ENCODE peak calls at places on chromosomes 11 and 22, in seven cellular contexts. Z, L, O, R, H, F and J are unnamed samples. For H3K9me3, the result is how much of the 10 kb centered on the place peaks cover.

GRCh38 chr11:121648306-121648705 is 195.5 kb upstream of the SORL1-AS1 start:
- DNase-seq in R (no peak), O (no peak), F (no peak), H (no peak), Z (no peak), L (no peak), J (no peak)

GRCh38 chr22:17836977-17837742 is 62.9 kb upstream of the BID start:
- DNase-seq in L (peak), F (no peak), R (no peak), Z (no peak), H (peak), O (no peak), J (peak)

GRCh38 chr11:117809236-117810055 is 12.4 kb upstream of the DSCAML1 start:
- DNase-seq in L (peak), H (peak), Z (no peak), F (peak), R (peak), O (peak), J (peak)

GRCh38 chr11:105538531-105538930 is 71.3 kb upstream of the GRIA4 start:
- DNase-seq in O (no peak), H (no peak), F (no peak), Z (peak), R (no peak), L (no peak), J (no peak)

GRCh38 chr11:110991621-110992355 is 253.7 kb upstream of the POU2AF2 start:
- DNase-seq in O (no peak), R (peak), F (no peak), L (no peak), H (peak), Z (peak), J (no peak)

GRCh38 chr11:15180212-15180814 is 65.6 kb downstream of the INSC start:
- DNase-seq in O (no peak), F (no peak), H (peak), R (no peak), Z (no peak), L (no peak), J (no peak)

GRCh38 chr22:21652547-21653545 is 10.7 kb downstream of the SDF2L1 start:
- DNase-seq in H (no peak), F (no peak), R (no peak), O (no peak), Z (no peak), L (no peak), J (no peak)

GRCh38 chr11:11949482-11949881 is 58.9 kb downstream of the DKK3 start:
- DNase-seq in F (no peak), O (no peak), H (no peak), Z (no peak), L (no peak), R (no peak), J (no peak)

GRCh38 chr11:16809901-16810668 is 71.6 kb downstream of the C11orf58 start:
- DNase-seq in Z (peak), O (peak), R (no peak), H (peak), F (no peak), L (no peak), J (peak)

GRCh38 chr11:43923327-43924111 is 18.9 kb upstream of the C11orf96 start:
- DNase-seq in R (peak), H (peak), O (peak), Z (peak), F (peak), L (no peak), J (peak)

GRCh38 chr22:36445158-36445668 is 36.2 kb downstream of the TXN2 start:
- DNase-seq in Z (peak), L (no peak), O (no peak), R (no peak), H (peak), F (no peak), J (no peak)

GRCh38 chr11:13101836-13102574 is 92.9 kb downstream of the RASSF10 start:
- DNase-seq in Z (no peak), F (no peak), H (no peak), L (no peak), R (no peak), O (no peak), J (no peak)

GRCh38 chr22:22181515-22181959 is 63.0 kb upstream of the VPREB1 start:
- DNase-seq in R (no peak), F (peak), L (no peak), O (no peak), H (no peak), Z (no peak), J (no peak)

GRCh38 chr11:112122206-112122605 is 35.5 kb downstream of the SDHD start:
- DNase-seq in F (no peak), L (no peak), O (no peak), Z (no peak), H (no peak), R (no peak), J (no peak)

GRCh38 chr11:66338276-66339162 is 2.3 kb upstream of the RIN1 start:
- DNase-seq in Z (no peak), L (no peak), F (no peak), H (no peak), O (no peak), R (no peak), J (peak)

GRCh38 chr22:35552846-35553245 is 12.2 kb downstream of the RASD2 start:
- DNase-seq in R (no peak), Z (no peak), L (no peak), F (no peak), H (no peak), O (no peak), J (no peak)

GRCh38 chr11:81888391-81888790 is 845.3 kb downstream of the FAM181B start:
- DNase-seq in R (no peak), O (no peak), H (no peak), F (no peak), Z (peak), L (no peak), J (no peak)

GRCh38 chr11:92540113-92540512 is 315.5 kb downstream of the FAT3 start:
- DNase-seq in L (no peak), R (no peak), F (no peak), Z (no peak), O (no peak), H (no peak), J (no peak)

GRCh38 chr11:10572533-10572932 is 4.1 kb upstream of the LYVE1 start:
- DNase-seq in O (no peak), Z (no peak), F (no peak), H (no peak), R (no peak), L (no peak), J (no peak)

GRCh38 chr11:127191689-127192088 is 191.1 kb upstream of the KIRREL3 start:
- DNase-seq in O (no peak), Z (no peak), R (no peak), L (no peak), H (no peak), F (no peak), J (no peak)

GRCh38 chr11:32779131-32779530 is 15.3 kb downstream of the CCDC73 start:
- DNase-seq in L (no peak), O (no peak), F (no peak), R (no peak), Z (no peak), H (no peak), J (no peak)

GRCh38 chr11:123020968-123021367 is 39.3 kb upstream of the BSX start:
- DNase-seq in R (no peak), L (no peak), O (peak), Z (peak), F (peak), H (peak), J (no peak)

GRCh38 chr11:72263363-72263762 is 19.4 kb upstream of the PHOX2A start:
- DNase-seq in R (no peak), L (no peak), O (peak), Z (peak), F (peak), H (peak), J (no peak)

GRCh38 chr11:134535029-134536025 is 123.3 kb upstream of the B3GAT1 start:
- DNase-seq in O (no peak), L (peak), Z (no peak), F (no peak), H (no peak), R (no peak), J (peak)

GRCh38 chr11:16790484-16791240 is 52.2 kb downstream of the C11orf58 start:
- DNase-seq in O (no peak), Z (no peak), H (no peak), F (no peak), R (no peak), L (no peak), J (peak)

GRCh38 chr11:38791346-38791961 is 2193.4 kb upstream of the RAG2 start:
- DNase-seq in R (no peak), H (peak), L (no peak), Z (peak), F (peak), O (peak), J (no peak)

GRCh38 chr11:64876835-64877341 is 1.5 kb downstream of the EHD1 start:
- DNase-seq in O (peak), L (peak), R (no peak), Z (no peak), F (no peak), H (peak), J (peak)

GRCh38 chr11:64876226-64876750 is 2.1 kb downstream of the EHD1 start:
- DNase-seq in L (no peak), H (no peak), Z (no peak), R (no peak), O (no peak), F (no peak), J (no peak)

GRCh38 chr11:64874308-64874707 is 4.1 kb downstream of the EHD1 start:
- DNase-seq in O (no peak), L (no peak), R (peak), Z (no peak), F (no peak), H (no peak), J (peak)

GRCh38 chr11:64874841-64875240 is 3.6 kb downstream of the EHD1 start:
- DNase-seq in O (no peak), Z (no peak), H (no peak), L (no peak), F (no peak), R (no peak), J (no peak)

DNA sequence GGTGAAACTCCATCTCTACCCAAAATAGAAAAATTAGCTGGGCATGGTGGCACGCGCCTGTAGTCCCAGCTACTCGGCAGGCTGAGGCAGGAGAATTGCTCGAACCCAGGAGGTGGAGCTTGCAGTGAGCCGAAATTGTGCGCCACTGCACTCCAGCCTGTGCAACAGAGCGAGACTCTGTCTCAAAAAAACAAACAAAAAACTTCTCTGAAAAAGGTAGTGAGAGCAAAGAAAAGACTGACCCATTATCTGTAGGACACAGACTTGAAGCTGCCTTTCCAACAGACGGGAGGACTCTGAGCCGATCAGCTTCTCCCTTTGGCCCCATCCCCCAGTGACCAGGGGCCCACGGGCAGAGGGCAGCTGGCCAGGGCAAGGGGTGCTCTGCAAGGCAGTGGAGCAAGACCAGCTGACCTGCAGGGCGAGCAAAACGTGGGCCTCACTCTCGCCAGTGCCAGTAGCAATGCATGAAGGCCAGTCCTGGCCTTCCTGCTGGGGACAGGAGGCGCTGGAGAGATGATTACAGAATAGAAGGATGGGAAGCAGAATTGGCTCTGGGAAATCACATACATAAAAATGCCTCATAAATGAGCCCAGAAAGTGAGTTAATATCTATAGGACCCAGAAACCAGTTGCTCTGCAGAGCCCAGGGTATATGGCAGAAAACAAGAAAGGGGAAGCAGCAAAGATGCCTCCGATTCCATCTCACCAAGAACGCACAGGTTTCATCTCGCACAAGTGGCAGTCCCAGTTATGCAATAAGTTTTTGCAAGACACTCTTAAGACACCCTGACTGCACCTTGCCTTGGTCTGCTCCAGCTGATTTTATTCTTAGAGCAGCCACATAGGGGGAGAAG is 2.8 kb downstream of the EHD1 start:
- DNase-seq in F (no peak), O (no peak), L (no peak), Z (no peak), R (no peak), H (no peak), J (peak)
- H3K4me3 ChIP-seq in F (no peak), O (peak), L (peak), Z (peak), R (no peak), H (peak), J (peak)

DNA sequence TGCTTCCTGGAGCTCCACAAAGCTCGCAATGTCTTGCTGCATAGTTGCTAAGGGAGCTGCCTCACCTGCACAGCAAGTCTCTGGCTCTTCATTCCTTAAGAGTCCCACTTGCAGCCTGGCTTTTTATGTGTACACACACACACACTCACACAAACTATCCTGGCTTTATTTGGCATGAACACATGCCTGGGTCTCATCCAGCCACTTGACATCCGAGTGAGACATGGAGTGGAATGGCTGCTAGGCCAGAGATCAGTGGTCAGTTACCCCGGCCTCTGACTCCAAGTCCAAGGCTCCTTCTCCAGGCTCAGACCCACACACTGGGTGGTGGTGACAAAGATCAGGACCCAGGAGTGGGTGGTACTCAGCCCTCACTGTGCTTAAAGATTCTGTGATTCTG is 37.9 kb upstream of the CLTCL1 start:
- DNase-seq in Z (no peak), H (no peak), R (no peak), O (no peak), L (no peak), F (no peak), J (no peak)
- H3K9me3 ChIP-seq in Z (under half), H (under half), R (under half), O (under half), L (under half), F (under half), J (under half)

DNA sequence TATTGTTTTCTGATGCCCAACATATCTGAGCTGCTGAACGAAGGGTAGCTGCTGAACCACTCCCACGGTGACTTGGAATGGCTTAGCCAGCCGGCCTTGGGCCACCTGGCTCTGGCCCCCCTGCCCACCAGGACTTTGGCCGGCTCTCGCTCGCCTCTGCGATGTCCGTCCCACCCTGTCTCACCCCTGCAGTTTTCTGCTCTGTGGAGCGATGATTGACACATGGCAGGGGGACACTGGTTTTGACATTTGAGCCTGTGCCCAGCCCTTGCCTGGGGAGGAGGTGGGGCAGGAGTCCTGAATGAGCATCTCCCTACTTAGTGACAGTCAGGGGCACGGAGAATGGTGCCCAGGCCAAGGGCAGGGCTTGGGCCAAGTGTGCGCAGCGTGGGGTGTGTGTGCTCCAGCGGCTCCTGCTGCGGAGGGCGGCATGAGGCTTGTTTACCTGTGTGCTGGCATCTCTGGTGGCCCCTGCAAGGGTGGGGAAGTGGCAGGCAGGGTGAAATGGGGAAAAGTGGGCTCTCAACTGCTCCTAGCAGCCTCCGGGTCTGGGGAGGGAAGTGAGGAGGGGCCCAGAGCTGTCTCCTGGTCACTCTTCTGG is 15.7 kb upstream of the CDKN1C start:
- DNase-seq in L (no peak), F (no peak), Z (no peak), R (no peak), O (no peak), H (no peak), J (no peak)
- H3K4me3 ChIP-seq in L (peak), F (peak), Z (peak), R (peak), O (no peak), H (peak), J (no peak)

GRCh38 chr11:41786087-41786486 is 326.6 kb upstream of the LRRC4C start:
- DNase-seq in Z (no peak), L (no peak), R (no peak), H (no peak), F (no peak), O (peak), J (no peak)

GRCh38 chr11:41789376-41789775 is 329.9 kb upstream of the LRRC4C start:
- DNase-seq in R (no peak), H (no peak), O (no peak), Z (no peak), F (no peak), L (no peak), J (no peak)

GRCh38 chr11:41784513-41785335 is 325.3 kb upstream of the LRRC4C start:
- DNase-seq in L (no peak), F (peak), Z (no peak), H (no peak), R (no peak), O (peak), J (no peak)

DNA sequence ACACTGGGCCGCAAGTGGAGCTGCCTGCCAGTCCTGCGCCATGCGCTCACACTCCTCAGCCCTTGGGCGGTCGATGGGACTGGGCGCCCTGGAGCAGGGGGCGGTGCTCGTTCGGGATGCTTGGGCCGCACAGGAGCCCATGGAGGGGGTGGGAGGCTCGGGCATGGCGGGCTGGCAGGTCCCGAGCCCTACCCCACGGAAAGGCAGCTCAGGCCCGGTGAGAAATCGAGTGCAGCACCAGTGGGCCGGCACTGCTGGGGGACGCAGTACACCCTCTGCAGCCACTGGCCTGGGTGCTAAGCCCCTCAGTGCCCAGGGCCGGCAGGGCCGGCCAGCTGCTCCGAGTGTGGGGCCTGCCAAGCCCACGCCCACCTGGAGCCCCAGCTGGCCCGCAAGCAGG is 328.7 kb upstream of the LRRC4C start:
- DNase-seq in F (no peak), R (no peak), L (no peak), H (no peak), O (no peak), Z (no peak), J (no peak)
- H3K9me3 ChIP-seq in F (under half), R (under half), L (under half), H (under half), O (under half), Z (under half), J (under half)

GRCh38 chr22:25746012-25746373 is 4.0 kb downstream of the MYO18B start:
- DNase-seq in R (no peak), O (peak), L (no peak), H (peak), Z (peak), F (no peak), J (no peak)
- H3K4me3 ChIP-seq in R (no peak), O (no peak), L (no peak), H (no peak), Z (no peak), F (no peak), J (no peak)

GRCh38 chr22:11629661-11630385 is 3898.2 kb upstream of the OR11H1 start:
- DNase-seq in H (no peak), Z (no peak), L (no peak), O (no peak), F (no peak), R (no peak), J (no peak)

GRCh38 chr22:11627798-11628650 is 3900.0 kb upstream of the OR11H1 start:
- DNase-seq in O (no peak), Z (no peak), L (no peak), F (no peak), R (no peak), H (no peak), J (no peak)

GRCh38 chr22:11627436-11627797 is 3900.6 kb upstream of the OR11H1 start:
- DNase-seq in F (no peak), L (no peak), R (no peak), H (no peak), O (no peak), Z (no peak), J (no peak)

GRCh38 chr22:11628651-11629511 is 3899.1 kb upstream of the OR11H1 start:
- DNase-seq in H (no peak), Z (no peak), L (no peak), F (no peak), O (no peak), R (no peak), J (no peak)

DNA sequence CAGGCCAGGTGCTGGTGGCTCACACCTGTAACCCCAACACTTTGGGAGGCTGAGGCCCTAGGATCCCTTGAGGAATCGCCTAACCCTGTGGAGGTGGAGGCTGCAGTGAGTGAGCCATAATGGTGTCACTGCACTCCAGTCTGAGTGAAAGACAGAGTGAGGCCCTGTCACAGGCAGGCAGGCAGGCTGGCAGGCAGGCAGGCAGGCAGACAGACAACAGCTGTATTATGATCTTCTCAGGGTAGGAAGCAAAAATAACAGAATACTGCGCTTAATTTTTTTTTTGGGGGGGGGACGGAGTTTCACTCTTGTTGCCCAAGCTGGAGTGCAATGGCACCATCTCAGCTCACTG is 3901.6 kb upstream of the OR11H1 start:
- DNase-seq in H (no peak), R (no peak), F (no peak), L (no peak), Z (no peak), O (no peak), J (no peak)
- H3K9me3 ChIP-seq in H (under half), R (under half), F (under half), L (half or more), Z (under half), O (under half), J (under half)

GRCh38 chr11:73525611-73526010 is 72.3 kb downstream of the FAM168A start:
- DNase-seq in F (no peak), R (no peak), O (no peak), Z (no peak), H (no peak), L (no peak), J (no peak)

GRCh38 chr11:73530109-73530508 is 67.8 kb downstream of the FAM168A start:
- DNase-seq in F (peak), O (no peak), R (no peak), Z (no peak), L (no peak), H (no peak), J (no peak)

GRCh38 chr11:73528877-73529530 is 68.9 kb downstream of the FAM168A start:
- DNase-seq in R (no peak), F (no peak), L (no peak), O (no peak), Z (no peak), H (no peak), J (no peak)

GRCh38 chr11:73528420-73528819 is 69.5 kb downstream of the FAM168A start:
- DNase-seq in R (no peak), Z (no peak), O (no peak), H (no peak), F (no peak), L (no peak), J (no peak)

GRCh38 chr11:73528013-73528412 is 69.9 kb downstream of the FAM168A start:
- DNase-seq in L (no peak), Z (no peak), H (no peak), F (no peak), R (no peak), O (no peak), J (no peak)
- H3K4me3 ChIP-seq in L (no peak), Z (no peak), H (peak), F (no peak), R (no peak), O (no peak), J (no peak)